ENCODE peak calls at places on chromosomes 1 and 21, in four cellular contexts. Z is CD8-positive, alpha-beta T cell; G is adipocyte; A is effector memory CD4-positive, alpha-beta T cell. L is an unnamed sample.

GRCh38 chr1:178360421-178360820 is 136.3 kb downstream of the CLEC20A start:
- DNase-seq in Z (no peak), G (no peak), A (no peak), L (no peak)

GRCh38 chr1:53365405-53366063 is 37.7 kb upstream of the LRP8 start:
- DNase-seq in Z (no peak), G (no peak), A (no peak), L (no peak)

GRCh38 chr1:43554444-43554992 is 23.8 kb downstream of the PTPRF start:
- DNase-seq in Z (no peak), G (peak; percentile 71), A (no peak), L (peak; percentile 30)

GRCh38 chr1:222781251-222781650 is 33.6 kb upstream of the DISP1 start:
- DNase-seq in Z (no peak), G (no peak), A (no peak), L (no peak)

GRCh38 chr1:150272379-150272840 is at the start of gene C1orf54:
- DNase-seq in Z (no peak), G (peak; percentile 88), A (no peak), L (peak; percentile 59)

GRCh38 chr1:204959836-204960235 is 83.2 kb upstream of the CNTN2 start:
- DNase-seq in Z (no peak), G (no peak), A (no peak), L (no peak)

GRCh38 chr1:198101716-198102453 is 54.9 kb upstream of the NEK7 start:
- DNase-seq in Z (no peak), G (no peak), A (no peak), L (no peak)

GRCh38 chr21:37166733-37167132 is 93.7 kb downstream of the TTC3 start:
- DNase-seq in Z (no peak), G (no peak), A (no peak), L (no peak)

GRCh38 chr1:227155688-227156087 is 162.6 kb downstream of the CDC42BPA start:
- DNase-seq in Z (no peak), G (no peak), A (no peak), L (no peak)

GRCh38 chr1:6547301-6547700 is 7.0 kb downstream of the NOL9 start:
- DNase-seq in Z (no peak), G (no peak), A (no peak), L (no peak)

GRCh38 chr1:212515329-212515760 is 82.6 kb downstream of the NENF start:
- DNase-seq in Z (no peak), G (no peak), A (no peak), L (peak; percentile 30)

GRCh38 chr1:234562336-234562735 is 47.6 kb downstream of the IRF2BP2 start:
- DNase-seq in Z (no peak), G (no peak), A (no peak), L (no peak)

GRCh38 chr1:56200446-56200845 is 378.9 kb downstream of the PLPP3 start:
- DNase-seq in Z (no peak), G (peak; percentile 81), A (no peak), L (no peak)

GRCh38 chr1:26666855-26667254 is 29.0 kb upstream of the ARID1A start:
- DNase-seq in Z (no peak), G (peak; percentile 26), A (no peak), L (no peak)

GRCh38 chr21:25283720-25284119 is 323.6 kb downstream of the MRPL39 start:
- DNase-seq in Z (no peak), G (peak; percentile 68), A (no peak), L (peak; percentile 36)

GRCh38 chr1:169340882-169341281 is 26.7 kb downstream of the NME7 start:
- DNase-seq in Z (no peak), G (no peak), A (no peak), L (peak; percentile 53)

GRCh38 chr1:180732866-180733265 is 101.0 kb downstream of the XPR1 start:
- DNase-seq in Z (no peak), G (no peak), A (no peak), L (no peak)

GRCh38 chr1:99707535-99708142 is 58.8 kb downstream of the FRRS1 start:
- DNase-seq in Z (peak; percentile 26), G (peak; percentile 84), A (peak; percentile 43), L (peak; percentile 65)

GRCh38 chr1:207745839-207746767 is 5.8 kb upstream of the CD46 start:
- DNase-seq in Z (no peak), G (no peak), A (no peak), L (no peak)

GRCh38 chr21:25551548-25551947 is 55.7 kb downstream of the MRPL39 start:
- DNase-seq in Z (no peak), G (no peak), A (no peak), L (no peak)

GRCh38 chr1:13965770-13966398 is 265.9 kb downstream of the PRDM2 start:
- DNase-seq in Z (no peak), G (peak; percentile 68), A (no peak), L (peak; percentile 32)

GRCh38 chr1:234582626-234583354 is 27.2 kb downstream of the IRF2BP2 start:
- DNase-seq in Z (no peak), G (no peak), A (no peak), L (no peak)

GRCh38 chr1:188782220-188782841 is 1695.3 kb downstream of the BRINP3 start:
- DNase-seq in Z (no peak), G (peak; percentile 57), A (no peak), L (peak; percentile 61)

GRCh38 chr1:239288964-239289535 is 97.3 kb upstream of the CHRM3 start:
- DNase-seq in Z (no peak), G (no peak), A (no peak), L (no peak)

GRCh38 chr1:8097077-8097799 is 71.1 kb upstream of the ERRFI1 start:
- DNase-seq in Z (no peak), G (peak; percentile 78), A (no peak), L (no peak)

GRCh38 chr1:211625040-211625439 is 46.1 kb upstream of the SLC30A1 start:
- DNase-seq in Z (peak; percentile 44), G (no peak), A (no peak), L (no peak)

GRCh38 chr1:208228550-208228949 is 15.6 kb downstream of the PLXNA2 start:
- DNase-seq in Z (no peak), G (no peak), A (no peak), L (no peak)

GRCh38 chr1:38925381-38925780 is 16.2 kb downstream of the RHBDL2 start:
- DNase-seq in Z (no peak), G (no peak), A (no peak), L (no peak)

GRCh38 chr21:33968998-33969353 is 53.4 kb upstream of the ATP5PO start:
- DNase-seq in Z (no peak), G (no peak), A (no peak), L (no peak)

GRCh38 chr1:11078631-11079030 is 18.8 kb upstream of the SRM start:
- DNase-seq in Z (no peak), G (peak; percentile 14), A (no peak), L (no peak)

GRCh38 chr1:30968220-30968971 is 59.8 kb upstream of the SDC3 start:
- DNase-seq in Z (no peak), G (no peak), A (no peak), L (no peak)

GRCh38 chr1:159430985-159431384 is 1.0 kb upstream of the OR10J4 start:
- DNase-seq in Z (no peak), G (no peak), A (no peak), L (no peak)

GRCh38 chr1:159439422-159439821 is at the start of gene OR10J1:
- DNase-seq in Z (no peak), G (no peak), A (no peak), L (no peak)

GRCh38 chr1:159431904-159432303 is at the start of gene OR10J4:
- DNase-seq in Z (no peak), G (no peak), A (no peak), L (no peak)

GRCh38 chr1:159441360-159441759 is 1.8 kb downstream of the OR10J1 start:
- DNase-seq in Z (no peak), G (no peak), A (no peak), L (no peak)

GRCh38 chr1:159436469-159436868 is 3.1 kb upstream of the OR10J1 start:
- DNase-seq in Z (no peak), G (no peak), A (no peak), L (no peak)
- H3K4me3 ChIP-seq in Z (no peak overlapping the region), G (no peak overlapping the region), A (no peak overlapping the region), L (no peak overlapping the region)

GRCh38 chr1:24414884-24415333 is 693 bp upstream of the NIPAL3 start:
- DNase-seq in Z (no peak), G (no peak), A (no peak), L (no peak)
- H3K4me1 ChIP-seq in Z (peaks cover 40% of the 10 kb centered on the region), G (peaks cover 44% of the 10 kb centered on the region), A (peaks cover 29% of the 10 kb centered on the region), L (peaks cover 16% of the 10 kb centered on the region)

GRCh38 chr1:156655151-156655903 is 13.4 kb downstream of the BCAN start:
- DNase-seq in Z (no peak), G (no peak), A (no peak), L (no peak)
- H3K27me3 ChIP-seq in Z (peaks cover 33% of the 10 kb centered on the region), G (peaks cover 53% of the 10 kb centered on the region), A (peaks cover 14% of the 10 kb centered on the region), L (peaks cover 5% of the 10 kb centered on the region)

GRCh38 chr1:173549813-173550212 is 53.1 kb downstream of the SLC9C2 start:
- DNase-seq in Z (no peak), G (no peak), A (no peak), L (no peak)
- H3K4me3 ChIP-seq in Z (no peak overlapping the region), G (no peak overlapping the region), A (no peak overlapping the region), L (no peak overlapping the region)

DNA sequence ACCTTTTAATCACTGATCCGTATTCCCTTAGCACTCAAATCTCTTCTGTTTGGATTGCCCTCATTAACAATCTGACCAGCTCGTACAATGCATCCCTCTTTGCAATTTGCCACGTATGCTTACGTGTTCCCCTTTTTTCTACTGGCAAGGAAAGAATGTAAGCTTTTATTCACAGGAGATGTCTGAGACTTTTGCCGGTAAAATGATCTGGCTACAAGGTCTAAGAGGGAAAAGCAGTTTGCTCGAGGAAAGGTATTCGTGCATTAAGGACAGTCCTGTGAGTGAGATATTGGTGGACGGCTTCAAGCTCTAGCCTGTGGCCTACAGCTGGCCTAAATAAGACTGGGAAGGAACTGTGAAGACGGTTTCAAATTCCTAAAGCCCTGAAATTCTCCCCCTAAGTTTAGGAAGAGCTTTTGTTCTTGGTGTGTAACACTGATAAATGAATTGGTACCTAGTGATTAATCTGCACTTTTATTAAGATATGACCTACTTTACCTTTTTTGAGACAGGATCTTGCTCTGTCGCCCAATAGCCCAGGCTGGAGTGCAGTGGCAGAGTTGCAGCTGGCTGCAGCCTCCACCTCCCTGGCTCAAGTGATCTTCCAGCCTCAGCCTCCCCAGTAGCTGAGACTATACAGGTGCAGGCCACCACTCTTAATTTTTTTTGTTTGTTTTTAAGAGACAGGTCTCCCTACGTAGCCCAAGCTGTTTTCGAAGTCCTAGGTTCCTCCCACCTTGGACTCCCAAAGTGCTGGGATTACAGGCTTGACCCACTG is 895 bp upstream of the UBR4 start:
- DNase-seq in Z (no peak), G (peak; percentile 48), A (no peak), L (no peak)
- H3K4me1 ChIP-seq in Z (peaks cover 48% of the 10 kb centered on the region), G (peaks cover 30% of the 10 kb centered on the region), A (peaks cover 19% of the 10 kb centered on the region), L (peaks cover 20% of the 10 kb centered on the region)

GRCh38 chr1:36889846-36890245 is 144.5 kb downstream of the GRIK3 start:
- DNase-seq in Z (no peak), G (no peak), A (no peak), L (no peak)
- H3K27me3 ChIP-seq in Z (no peaks in the 10 kb centered on the region), G (no peaks in the 10 kb centered on the region), A (peaks cover 2% of the 10 kb centered on the region), L (no peaks in the 10 kb centered on the region)

GRCh38 chr21:46295177-46295711 is 9.1 kb downstream of the YBEY start:
- DNase-seq in Z (no peak), G (peak; percentile 34), A (no peak), L (no peak)
- H3K4me3 ChIP-seq in Z (no peak overlapping the region), G (no peak overlapping the region), A (no peak overlapping the region), L (no peak overlapping the region)

GRCh38 chr1:233064988-233065387 is 114.6 kb downstream of the NTPCR start:
- DNase-seq in Z (no peak), G (no peak), A (no peak), L (no peak)
- H3K4me1 ChIP-seq in Z (no peaks in the 10 kb centered on the region), G (no peaks in the 10 kb centered on the region), A (no peaks in the 10 kb centered on the region), L (no peaks in the 10 kb centered on the region)

L was measured in HAP-1.